ENCODE peak calls at places on chromosomes 12 and 14, in eight cellular contexts. H is hypothalamus; S is naive thymus-derived CD8-positive, alpha-beta T cell; O is stimulated activated CD4-positive, alpha-beta T cell treated with anti-CD3 and anti-CD28 coated beads, Interleukin-4, amount 100 ng/mL, for 24 hours; B is PC-3; U is testis; R is endothelial cell; I is posterior vena cava. D is an unnamed sample.

GRCh38 chr14:39807271-39807670 is 375.0 kb upstream of the FBXO33 start:
- DNase-seq in R (no peak), O (no peak), S (no peak), H (no peak), I (no peak), U (no peak), B (no peak), D (no peak)

GRCh38 chr12:5318874-5319273 is 113.0 kb upstream of the NTF3 start:
- DNase-seq in S (no peak), H (no peak), B (peak), R (no peak), U (no peak), I (no peak), O (no peak), D (no peak)

GRCh38 chr14:32932921-32933622 is 5.6 kb upstream of the NPAS3 start:
- DNase-seq in U (no peak), S (no peak), R (peak), O (no peak), I (peak), B (no peak), H (peak), D (no peak)

GRCh38 chr12:45730842-45731336 is 1.4 kb downstream of the ARID2 start:
- DNase-seq in R (peak), I (no peak), B (peak), O (peak), H (no peak), U (no peak), S (peak), D (no peak)

GRCh38 chr12:107179883-107180282 is 86.5 kb upstream of the CRY1 start:
- DNase-seq in B (no peak), O (no peak), R (no peak), H (no peak), I (no peak), S (no peak), U (no peak), D (no peak)

GRCh38 chr12:122421263-122421814 is 1.1 kb downstream of the CLIP1 start:
- DNase-seq in U (peak), H (no peak), S (peak), B (peak), I (no peak), R (peak), O (peak), D (no peak)

GRCh38 chr14:72679591-72680151 is 214.2 kb downstream of the DPF3 start:
- DNase-seq in B (no peak), R (no peak), S (no peak), U (no peak), O (no peak), H (peak), I (no peak), D (no peak)

GRCh38 chr14:93100098-93100497 is 15.6 kb downstream of the ITPK1 start:
- DNase-seq in I (no peak), O (no peak), B (no peak), S (no peak), U (no peak), R (no peak), H (no peak), D (no peak)

GRCh38 chr14:101098641-101099040 is 195.1 kb upstream of the RTL1 start:
- DNase-seq in I (no peak), B (no peak), R (peak), S (no peak), U (peak), O (no peak), H (no peak), D (no peak)

GRCh38 chr14:91249841-91250616 is 5.5 kb upstream of the GPR68 start:
- DNase-seq in S (no peak), I (no peak), O (peak), U (no peak), B (peak), H (no peak), R (no peak), D (peak)

GRCh38 chr12:63042646-63043045 is 107.7 kb upstream of the PPM1H start:
- DNase-seq in O (no peak), S (no peak), B (peak), H (no peak), R (no peak), U (no peak), I (no peak), D (no peak)

GRCh38 chr12:111069886-111070285 is 149.5 kb upstream of the MYL2 start:
- DNase-seq in S (no peak), R (no peak), O (no peak), H (no peak), B (no peak), I (no peak), U (no peak), D (no peak)

GRCh38 chr14:99255621-99256482 is 16.1 kb downstream of the BCL11B start:
- DNase-seq in R (no peak), U (no peak), B (no peak), H (no peak), I (no peak), O (no peak), S (no peak), D (no peak)

GRCh38 chr12:98146487-98146886 is 368.9 kb upstream of the TMPO start:
- DNase-seq in H (no peak), S (no peak), R (no peak), I (no peak), U (no peak), O (no peak), B (no peak), D (no peak)

GRCh38 chr12:132560831-132561783 is 49.3 kb downstream of the LRCOL1 start:
- DNase-seq in I (no peak), H (peak), R (peak), S (peak), U (peak), O (peak), B (peak), D (peak)

GRCh38 chr14:65745396-65746190 is 333.1 kb downstream of the FUT8 start:
- DNase-seq in O (no peak), H (no peak), R (no peak), S (no peak), I (no peak), U (no peak), B (no peak), D (no peak)

GRCh38 chr14:100392266-100392850 is 69.2 kb downstream of the SLC25A47 start:
- DNase-seq in U (no peak), I (no peak), H (no peak), R (no peak), B (no peak), S (no peak), O (no peak), D (no peak)

GRCh38 chr12:103128862-103129501 is 171.5 kb downstream of the ASCL1 start:
- DNase-seq in S (no peak), I (no peak), U (no peak), H (no peak), B (no peak), R (no peak), O (no peak), D (no peak)

GRCh38 chr12:54357802-54358619 is 6.3 kb downstream of the GPR84 start:
- DNase-seq in B (peak), R (no peak), S (no peak), I (no peak), U (no peak), H (peak), O (peak), D (no peak)

GRCh38 chr12:107400686-107401447 is 284.7 kb upstream of the PWP1 start:
- DNase-seq in S (no peak), H (peak), R (no peak), B (no peak), O (no peak), I (no peak), U (no peak), D (no peak)

GRCh38 chr12:52020539-52021336 is 14.0 kb downstream of the TAMALIN start:
- DNase-seq in I (peak), O (peak), B (peak), S (peak), H (peak), U (peak), R (peak), D (peak)

GRCh38 chr12:132078190-132078589 is 65.9 kb downstream of the DDX51 start:
- DNase-seq in R (no peak), B (peak), U (no peak), O (no peak), S (no peak), H (no peak), I (no peak), D (no peak)

GRCh38 chr12:110861729-110862128 is 14.9 kb downstream of the CCDC63 start:
- DNase-seq in O (no peak), H (no peak), I (no peak), U (no peak), R (no peak), S (no peak), B (no peak), D (no peak)

GRCh38 chr14:90893028-90893427 is 76.8 kb upstream of the TTC7B start:
- DNase-seq in B (no peak), U (no peak), H (no peak), I (no peak), S (no peak), R (no peak), O (no peak), D (no peak)

GRCh38 chr14:32372154-32372553 is 43.1 kb downstream of the AKAP6 start:
- DNase-seq in O (no peak), B (peak), U (no peak), S (no peak), H (no peak), R (no peak), I (no peak), D (no peak)

GRCh38 chr12:1531654-1532366 is 62.6 kb downstream of the FBXL14 start:
- DNase-seq in S (no peak), H (no peak), U (no peak), R (no peak), I (peak), B (no peak), O (no peak), D (no peak)

GRCh38 chr14:49240383-49240782 is 345.8 kb downstream of the RPS29 start:
- DNase-seq in S (no peak), H (no peak), U (no peak), R (no peak), I (no peak), O (no peak), B (peak), D (no peak)

GRCh38 chr14:35337557-35338255 is 45.5 kb downstream of the PSMA6 start:
- DNase-seq in R (no peak), I (no peak), B (no peak), H (no peak), O (no peak), U (no peak), S (no peak), D (no peak)

GRCh38 chr12:32296541-32296940 is 102.8 kb upstream of the FGD4 start:
- DNase-seq in U (no peak), O (no peak), B (no peak), H (no peak), R (no peak), I (no peak), S (no peak), D (no peak)

GRCh38 chr12:101697197-101697929 is at the start of gene CHPT1:
- DNase-seq in B (peak), I (peak), H (peak), U (peak), O (peak), R (peak), S (peak), D (peak)

GRCh38 chr14:47549886-47550285 is 125.5 kb downstream of the MDGA2 start:
- DNase-seq in I (no peak), O (no peak), B (no peak), S (no peak), H (no peak), U (no peak), R (no peak), D (no peak)

GRCh38 chr14:58560208-58560607 is 77.6 kb upstream of the DACT1 start:
- DNase-seq in H (no peak), B (peak), U (no peak), S (no peak), O (no peak), I (no peak), R (no peak), D (no peak)

GRCh38 chr12:53828598-53828997 is 76.8 kb upstream of the CISTR start:
- DNase-seq in B (peak), I (no peak), U (no peak), O (no peak), H (no peak), R (no peak), S (no peak), D (no peak)